ENCODE peak calls at places on chromosomes 12 and 14, in four cellular contexts. U, D, G and M are unnamed samples.
A peak's percentile ranks its signal among the peaks of the same experiment; 100 is the strongest.

GRCh38 chr14:89723930-89724915 is 230.3 kb downstream of the EFCAB11 start:
- DNase-seq in U (no peak), D (no peak), G (no peak), M (no peak)

GRCh38 chr12:47219243-47219642 is 139.5 kb upstream of the AMIGO2 start:
- DNase-seq in U (peak; percentile 91), D (no peak), G (peak; percentile 30), M (no peak)

GRCh38 chr12:120887253-120888043 is 16.7 kb downstream of the SPPL3 start:
- DNase-seq in U (no peak), D (no peak), G (no peak), M (no peak)

GRCh38 chr12:113299619-113300237 is 35.2 kb downstream of the SLC8B1 start:
- DNase-seq in U (peak; percentile 80), D (peak; percentile 93), G (peak; percentile 54), M (peak; percentile 89)

GRCh38 chr14:21498540-21499526 is 12.3 kb downstream of the METTL3 start:
- DNase-seq in U (peak; percentile 59), D (no peak), G (no peak), M (no peak)

GRCh38 chr12:15688202-15688736 is 100.9 kb downstream of the EPS8 start:
- DNase-seq in U (peak; percentile 76), D (peak; percentile 62), G (peak; percentile 68), M (peak; percentile 94)

GRCh38 chr14:75647650-75648049 is 13.0 kb downstream of the ERG28 start:
- DNase-seq in U (no peak), D (peak; percentile 27), G (no peak), M (no peak)

GRCh38 chr12:105944628-105945027 is 194.1 kb downstream of the NUAK1 start:
- DNase-seq in U (no peak), D (no peak), G (no peak), M (no peak)

GRCh38 chr14:68146812-68147211 is 327.2 kb downstream of the RAD51B start:
- DNase-seq in U (peak; percentile 80), D (peak; percentile 45), G (no peak), M (no peak)

GRCh38 chr14:65210118-65210826 is 108.0 kb upstream of the MAX start:
- DNase-seq in U (no peak), D (no peak), G (no peak), M (no peak)
- TF ChIP-seq POLR2A in U (no peak), D (no peak), G (no peak), M (no peak)

DNA sequence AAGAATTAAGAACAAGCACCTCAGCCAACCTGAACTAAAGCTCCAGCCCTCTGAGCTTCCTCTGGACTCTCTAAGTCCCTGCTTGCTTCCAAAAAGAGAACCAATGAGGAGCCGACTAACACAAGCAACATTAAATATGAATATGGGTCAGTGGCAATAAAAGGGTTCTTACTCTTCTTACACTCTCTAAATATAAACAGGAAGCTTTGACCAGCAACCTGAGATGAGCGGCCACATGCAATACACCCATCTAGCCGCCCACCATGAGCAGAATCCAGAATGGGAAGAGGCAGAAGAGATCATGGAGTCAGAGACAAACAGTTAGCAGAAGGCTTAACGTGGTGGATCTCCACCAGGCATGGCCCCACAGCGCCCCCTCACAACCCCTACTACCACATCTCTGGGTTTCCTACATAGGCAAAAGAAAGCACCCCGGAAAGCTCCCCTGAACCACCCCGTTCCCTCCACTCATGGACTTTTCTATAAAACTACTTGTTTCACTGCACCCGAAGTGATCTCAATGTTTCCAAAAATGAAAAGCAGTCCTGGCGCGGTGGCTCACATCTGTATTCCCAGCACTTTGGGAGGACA is 59.4 kb downstream of the TTC7B start:
- DNase-seq in U (peak; percentile 5), D (no peak), G (no peak), M (no peak)
- H3K4me3 ChIP-seq in U (no peak overlapping the region), D (no peak overlapping the region), G (no peak overlapping the region), M (no peak overlapping the region)

GRCh38 chr14:83473846-83474245 is 1940.2 kb upstream of the SEL1L start:
- DNase-seq in U (no peak), D (no peak), G (no peak), M (no peak)
- TF ChIP-seq POLR2A in U (no peak), D (no peak), G (no peak), M (no peak)

DNA sequence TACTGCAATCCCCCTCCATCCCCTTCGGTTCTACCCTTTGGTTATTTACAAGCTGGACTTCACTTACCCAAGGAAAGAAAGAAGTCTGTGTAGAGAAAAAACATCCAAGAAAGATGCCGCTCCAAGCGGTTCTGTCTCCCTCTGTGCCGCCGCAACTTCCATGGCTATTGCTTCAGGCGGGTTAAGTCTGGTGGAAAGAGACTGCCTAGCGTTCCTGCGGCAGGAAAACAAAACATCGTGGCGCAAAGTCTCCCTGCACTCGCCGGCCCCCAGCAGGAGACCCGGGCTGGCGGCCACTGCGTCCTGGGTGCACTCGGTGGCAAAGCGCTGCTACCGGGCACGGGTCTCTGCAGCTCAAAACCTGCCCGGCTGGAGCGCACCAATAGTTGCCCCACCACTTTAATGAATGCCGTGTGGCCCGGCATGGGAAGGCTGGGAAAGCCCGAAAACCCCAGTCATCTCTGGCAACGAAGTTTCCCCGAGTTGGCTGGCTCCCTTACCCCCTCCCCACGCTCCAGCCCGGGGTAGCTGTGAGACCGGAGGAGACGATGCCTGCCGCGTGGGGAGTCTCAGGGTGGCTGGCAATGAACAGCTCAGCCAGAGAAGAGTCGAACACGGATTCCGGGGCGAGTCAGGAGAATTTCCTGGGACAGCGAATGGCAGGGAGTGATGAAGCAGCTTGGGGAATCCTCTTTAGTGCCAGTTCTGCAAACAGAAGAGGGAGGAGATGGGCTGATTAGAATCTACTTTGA is 3.5 kb upstream of the KCNK10 start:
- DNase-seq in U (no peak), D (no peak), G (no peak), M (no peak)
- H3K4me3 ChIP-seq in U (no peak overlapping the region), D (no peak overlapping the region), G (no peak overlapping the region), M (no peak overlapping the region)

GRCh38 chr12:124745468-124745890 is 118.2 kb downstream of the SCARB1 start:
- DNase-seq in U (no peak), D (no peak), G (no peak), M (no peak)

GRCh38 chr12:124745891-124746570 is 117.6 kb downstream of the SCARB1 start:
- DNase-seq in U (peak; percentile 95), D (peak; percentile 91), G (peak; percentile 91), M (peak; percentile 99)

GRCh38 chr12:124744273-124744640 is 119.4 kb downstream of the SCARB1 start:
- DNase-seq in U (no peak), D (no peak), G (no peak), M (no peak)

GRCh38 chr12:124743479-124744272 is 120.0 kb downstream of the SCARB1 start:
- DNase-seq in U (no peak), D (peak; percentile 19), G (no peak), M (no peak)

DNA sequence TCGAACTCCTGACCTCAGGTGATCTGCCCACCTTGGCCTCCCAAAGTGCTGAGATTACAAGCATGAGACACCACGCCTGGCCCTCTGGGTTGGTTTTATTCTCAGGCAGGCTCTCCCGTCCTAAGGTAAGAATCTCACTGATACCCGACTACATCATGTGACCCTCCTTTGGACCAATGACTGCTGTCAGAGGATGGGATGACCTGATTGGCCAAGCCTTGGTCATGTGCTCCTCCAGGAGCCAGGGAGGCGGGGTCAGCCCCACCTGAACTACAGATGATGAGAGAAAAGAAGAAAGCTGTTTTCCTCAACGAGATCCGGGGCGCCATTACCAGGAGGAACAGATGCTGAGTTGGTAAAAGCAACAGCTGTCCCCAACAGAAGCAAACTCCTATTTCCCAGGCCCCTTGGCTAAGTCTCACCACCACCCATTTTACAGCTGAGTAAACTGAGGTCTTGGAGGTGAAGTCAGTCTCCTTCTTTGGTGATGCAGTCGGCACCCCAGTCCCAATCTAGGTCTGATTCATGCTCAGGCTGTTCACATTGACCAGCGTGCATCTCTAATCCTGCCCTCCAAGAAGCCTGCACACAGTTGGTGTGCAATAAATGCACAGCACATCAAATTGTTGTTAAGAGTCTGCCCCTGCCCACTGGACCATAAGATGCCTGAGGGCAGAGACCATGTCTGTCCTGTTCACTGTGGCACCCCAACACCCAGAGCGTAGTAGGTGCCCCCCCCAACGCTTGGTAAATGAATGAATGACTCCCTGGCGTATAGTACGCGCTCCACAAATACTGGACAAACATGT is 118.8 kb downstream of the SCARB1 start:
- DNase-seq in U (peak; percentile 85), D (peak; percentile 19), G (no peak), M (no peak)
- TF ChIP-seq POLR2A in U (no peak), D (no peak), G (no peak), M (no peak)

GRCh38 chr12:19783547-19784444 is 344.5 kb downstream of the AEBP2 start:
- DNase-seq in U (no peak), D (no peak), G (no peak), M (no peak)
- H3K4me3 ChIP-seq in U (no peak overlapping the region), D (peak overlapping the region; percentile 16), G (no peak overlapping the region), M (no peak overlapping the region)